ENCODE peak calls at places on chromosomes 12 and 14, in seven cellular contexts. E is SK-N-SH, N is cardiac fibroblast, A is foreskin fibroblast, P is NCI-H187 treated with DMSO at 0.1 percent for 48 hours, Z is H4, D is HCT116. Y is an unnamed sample.

GRCh38 chr12:32179011-32179395 is 72.4 kb downstream of the BICD1 start:
- DNase-seq in E (no peak), N (no peak), A (no peak), P (no peak), Z (no peak), D (no peak), Y (no peak)

GRCh38 chr12:113850309-113851056 is 115.6 kb downstream of the RBM19 start:
- DNase-seq in E (no peak), N (peak), A (no peak), P (no peak), Z (peak), D (no peak), Y (peak)

GRCh38 chr14:28254768-28255167 is 511.8 kb upstream of the FOXG1 start:
- DNase-seq in E (no peak), N (no peak), A (peak), P (no peak), Z (no peak), D (no peak), Y (peak)

GRCh38 chr12:111429760-111430417 is 24.2 kb downstream of the SH2B3 start:
- DNase-seq in E (peak), N (no peak), A (no peak), P (no peak), Z (no peak), D (no peak), Y (no peak)

GRCh38 chr14:92625213-92625612 is 111.6 kb downstream of the RIN3 start:
- DNase-seq in E (no peak), N (peak), A (peak), P (no peak), Z (peak), D (peak), Y (peak)

GRCh38 chr12:24230061-24230460 is 280.6 kb upstream of the SOX5 start:
- DNase-seq in E (no peak), N (no peak), A (no peak), P (no peak), Z (no peak), D (no peak), Y (no peak)

GRCh38 chr14:76647699-76648298 is 113.5 kb upstream of the VASH1 start:
- DNase-seq in E (peak), N (peak), A (peak), P (peak), Z (peak), D (peak), Y (peak)

GRCh38 chr14:94000267-94000666 is 3.2 kb downstream of the CCDC197 start:
- DNase-seq in E (no peak), N (no peak), A (no peak), P (no peak), Z (no peak), D (no peak), Y (no peak)

Y was measured in fibroblast of mammary gland.